ENCODE peak calls at places on chromosomes 2 and 18, in four cellular contexts. B is GM12878, K is HepG2, Q is K562. A is an unnamed sample.

GRCh38 chr2:17822452-17823117 is 6.3 kb downstream of the MSGN1 start:
- DNase-seq in B (no peak), K (no peak), Q (no peak), A (no peak)

GRCh38 chr2:460861-461260 is 173.0 kb upstream of the ALKAL2 start:
- DNase-seq in B (no peak), K (no peak), Q (no peak), A (no peak)

GRCh38 chr18:70827632-70828031 is 538.8 kb downstream of the SOCS6 start:
- DNase-seq in B (no peak), K (no peak), Q (no peak), A (no peak)

GRCh38 chr2:54549912-54550518 is 93.9 kb downstream of the SPTBN1 start:
- DNase-seq in B (no peak), K (no peak), Q (no peak), A (no peak)

GRCh38 chr2:175036582-175037018 is 31.4 kb upstream of the CHN1 start:
- DNase-seq in B (no peak), K (peak; percentile 60), Q (peak; percentile 54), A (peak; percentile 70)

GRCh38 chr2:225207026-225207425 is 164.8 kb upstream of the DOCK10 start:
- DNase-seq in B (no peak), K (no peak), Q (no peak), A (no peak)

GRCh38 chr2:41970898-41971660 is 76.7 kb upstream of the PKDCC start:
- DNase-seq in B (no peak), K (no peak), Q (no peak), A (no peak)

GRCh38 chr2:205539603-205540002 is 142.7 kb upstream of the NRP2 start:
- DNase-seq in B (no peak), K (peak; percentile 31), Q (no peak), A (no peak)

GRCh38 chr18:78573773-78574172 is 405.8 kb upstream of the SALL3 start:
- DNase-seq in B (no peak), K (no peak), Q (no peak), A (no peak)

GRCh38 chr2:191318729-191319078 is 73.5 kb downstream of the MYO1B start:
- DNase-seq in B (no peak), K (peak; percentile 96), Q (no peak), A (peak; percentile 66)

GRCh38 chr2:189217546-189217945 is 38.0 kb upstream of the COL5A2 start:
- DNase-seq in B (no peak), K (no peak), Q (no peak), A (peak; percentile 97)

GRCh38 chr2:174924061-174924693 is 81.0 kb downstream of the CHN1 start:
- DNase-seq in B (no peak), K (no peak), Q (no peak), A (peak; percentile 47)

GRCh38 chr2:28342081-28342967 is 50.3 kb upstream of the FOSL2 start:
- DNase-seq in B (no peak), K (peak; percentile 24), Q (peak; percentile 54), A (no peak)

GRCh38 chr2:66602341-66602740 is 167.4 kb downstream of the MEIS1 start:
- DNase-seq in B (no peak), K (no peak), Q (no peak), A (no peak)

GRCh38 chr2:149365826-149366583 is 35.6 kb downstream of the LYPD6 start:
- DNase-seq in B (no peak), K (peak; percentile 29), Q (no peak), A (no peak)

GRCh38 chr2:86072271-86072858 is 33.3 kb downstream of the POLR1A start:
- DNase-seq in B (no peak), K (no peak), Q (no peak), A (no peak)

GRCh38 chr2:176139170-176139611 is 9.7 kb downstream of the HOXD8 start:
- DNase-seq in B (no peak), K (no peak), Q (no peak), A (no peak)

GRCh38 chr2:176138526-176139169 is 9.1 kb downstream of the HOXD8 start:
- DNase-seq in B (no peak), K (no peak), Q (no peak), A (no peak)

GRCh38 chr2:176137883-176138282 is 8.4 kb downstream of the HOXD8 start:
- DNase-seq in B (no peak), K (peak; percentile 33), Q (no peak), A (no peak)

GRCh38 chr2:176136375-176137248 is 7.1 kb downstream of the HOXD8 start:
- DNase-seq in B (no peak), K (no peak), Q (no peak), A (peak; percentile 66)

GRCh38 chr2:176137249-176137573 is 7.7 kb downstream of the HOXD8 start:
- DNase-seq in B (no peak), K (no peak), Q (no peak), A (no peak)
- H3K4me3 ChIP-seq in B (no peak overlapping the region), K (no peak overlapping the region), Q (no peak overlapping the region), A (peak overlapping the region; percentile 58)

GRCh38 chr2:235763816-235764215 is 270.0 kb downstream of the AGAP1 start:
- DNase-seq in B (no peak), K (no peak), Q (no peak), A (no peak)

GRCh38 chr2:235768606-235769005 is 274.8 kb downstream of the AGAP1 start:
- DNase-seq in B (no peak), K (no peak), Q (no peak), A (no peak)

GRCh38 chr2:235766206-235766794 is 272.5 kb downstream of the AGAP1 start:
- DNase-seq in B (no peak), K (peak; percentile 70), Q (peak; percentile 61), A (peak; percentile 88)

GRCh38 chr2:235762832-235763598 is 269.2 kb downstream of the AGAP1 start:
- DNase-seq in B (no peak), K (peak; percentile 47), Q (no peak), A (no peak)

GRCh38 chr2:235765181-235765820 is 271.5 kb downstream of the AGAP1 start:
- DNase-seq in B (no peak), K (no peak), Q (no peak), A (no peak)
- TF ChIP-seq CREB1 in B (no peak), K (no peak), Q (no peak), A (no peak)

GRCh38 chr2:241620419-241620769 is 16.6 kb downstream of the THAP4 start:
- DNase-seq in B (no peak), K (no peak), Q (no peak), A (no peak)
- TF ChIP-seq JUNB in B (no peak), K (no peak), Q (no peak), A (no peak)

GRCh38 chr2:130374587-130375290 is 18.9 kb downstream of the PTPN18 start:
- DNase-seq in B (no peak), K (no peak), Q (no peak), A (no peak)
- H3K4me3 ChIP-seq in B (no peak overlapping the region), K (no peak overlapping the region), Q (no peak overlapping the region), A (no peak overlapping the region)

DNA sequence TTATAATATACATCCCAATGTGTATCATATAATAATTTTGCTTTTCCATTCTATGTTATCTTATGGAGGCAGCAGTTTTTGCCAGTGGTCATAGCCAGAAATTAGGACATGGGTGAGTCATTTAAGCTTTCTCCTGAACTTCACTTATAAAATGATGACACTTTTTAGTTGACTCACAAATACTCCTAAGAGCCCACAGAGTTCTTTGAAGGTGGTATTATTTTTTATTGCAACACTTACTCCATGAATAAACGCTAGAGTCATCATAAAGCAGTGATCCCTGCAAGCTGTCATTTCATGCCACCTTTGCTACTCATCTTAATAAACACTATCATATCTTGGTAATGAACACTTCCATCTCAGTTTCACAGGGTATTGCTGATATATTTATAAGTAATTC is 69.9 kb upstream of the MAPRE2 start:
- DNase-seq in B (no peak), K (no peak), Q (no peak), A (no peak)
- TF ChIP-seq CREB1 in B (no peak), K (no peak), Q (no peak), A (no peak)

DNA sequence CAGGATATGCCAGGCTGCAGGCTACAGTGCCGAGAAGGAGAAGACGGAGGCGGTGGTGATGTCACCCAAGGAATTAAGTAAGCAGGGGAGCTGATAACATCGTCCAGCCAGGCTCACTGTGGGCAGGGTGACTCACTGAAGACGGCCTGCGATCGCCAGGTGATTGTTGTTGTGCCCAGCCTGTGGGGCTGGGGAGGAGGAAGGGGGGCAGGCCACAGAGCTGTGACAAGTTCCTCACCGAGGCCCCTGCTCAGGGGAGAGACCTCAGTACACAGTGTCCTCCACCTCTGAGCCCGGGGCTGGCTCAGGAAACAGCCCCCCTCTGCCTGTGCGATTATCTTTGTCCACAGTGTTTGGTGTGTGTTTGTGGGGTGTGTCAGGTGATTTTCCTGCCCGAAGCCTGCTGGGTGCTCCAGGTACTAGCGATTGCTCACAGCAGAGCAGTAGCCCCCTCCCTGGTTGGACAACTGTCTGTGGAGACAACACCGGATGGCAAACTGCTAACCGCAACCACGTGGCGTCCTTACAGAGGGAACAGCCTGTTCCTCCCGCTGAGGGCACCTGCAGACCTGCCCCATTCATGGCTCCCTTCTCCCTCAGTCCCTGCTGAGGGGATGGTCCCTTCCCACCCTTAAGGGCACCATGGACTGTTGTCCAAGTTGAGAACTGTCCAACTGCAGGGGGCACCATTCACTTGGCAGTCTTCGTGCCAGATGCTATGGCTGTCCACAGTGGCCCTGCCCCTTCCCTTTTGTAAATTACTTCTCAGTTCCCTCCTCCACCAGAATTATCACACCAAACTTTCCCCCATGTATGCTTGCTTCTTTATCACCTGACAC is 95.1 kb downstream of the ZFP36L2 start:
- DNase-seq in B (no peak), K (peak; percentile 80), Q (peak; percentile 77), A (peak; percentile 70)
- TF ChIP-seq JUNB in B (no peak), K (no peak), Q (peak; percentile 3), A (no peak)

DNA sequence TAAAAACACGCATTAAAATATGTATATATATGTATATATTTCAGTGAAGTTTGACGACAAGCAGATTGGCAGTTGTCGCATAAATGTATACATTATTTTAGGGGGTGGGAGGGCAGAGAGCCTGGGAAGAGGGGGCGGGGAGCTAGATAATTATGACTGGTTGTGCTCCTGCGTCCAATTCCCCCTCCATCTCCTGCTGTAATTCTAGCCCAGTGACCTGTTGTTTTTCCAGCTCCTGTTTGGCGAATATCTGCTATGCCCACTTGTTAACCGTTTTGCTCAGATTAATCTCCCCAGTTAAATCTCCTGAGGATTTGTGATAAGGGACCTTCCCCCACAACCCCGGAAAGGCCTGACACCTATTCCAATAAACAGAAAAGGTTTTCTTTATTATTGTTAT is 684 bp downstream of the UNC80 start:
- DNase-seq in B (no peak), K (no peak), Q (no peak), A (peak; percentile 18)
- H3K4me3 ChIP-seq in B (no peak overlapping the region), K (no peak overlapping the region), Q (no peak overlapping the region), A (peak overlapping the region; percentile 63)

GRCh38 chr2:53167227-53167626 is 600.4 kb upstream of the CHAC2 start:
- DNase-seq in B (no peak), K (no peak), Q (no peak), A (no peak)

GRCh38 chr2:53173698-53174455 is 593.7 kb upstream of the CHAC2 start:
- DNase-seq in B (no peak), K (no peak), Q (no peak), A (no peak)

GRCh38 chr2:53173126-53173525 is 594.5 kb upstream of the CHAC2 start:
- DNase-seq in B (no peak), K (no peak), Q (no peak), A (no peak)

GRCh38 chr2:53174539-53174938 is 593.1 kb upstream of the CHAC2 start:
- DNase-seq in B (no peak), K (no peak), Q (no peak), A (no peak)

GRCh38 chr2:53170463-53170862 is 597.1 kb upstream of the CHAC2 start:
- DNase-seq in B (no peak), K (no peak), Q (no peak), A (no peak)
- TF ChIP-seq CREB1 in B (no peak), K (no peak), Q (no peak), A (no peak)

GRCh38 chr2:52611757-52612156 is 1155.8 kb upstream of the CHAC2 start:
- DNase-seq in B (no peak), K (no peak), Q (no peak), A (no peak)

GRCh38 chr2:52608030-52608429 is 1159.6 kb upstream of the CHAC2 start:
- DNase-seq in B (no peak), K (no peak), Q (no peak), A (no peak)

GRCh38 chr2:52613064-52613463 is 1154.5 kb upstream of the CHAC2 start:
- DNase-seq in B (no peak), K (no peak), Q (no peak), A (peak; percentile 75)
- TF ChIP-seq JUNB in B (no peak), K (no peak), Q (no peak), A (no peak)